ENCODE peak calls at places on chromosomes 12 and 14, in eight cellular contexts. V is cardiac fibroblast, P is pancreas, R is choroid plexus epithelial cell, Y is GM23338, H is right lobe of liver, T is right cardiac atrium, E is dorsolateral prefrontal cortex. K is an unnamed sample.

GRCh38 chr12:124026755-124027745 is 54.0 kb downstream of the ZNF664 start:
- DNase-seq in V (no peak), P (no peak), R (no peak), Y (no peak), H (no peak), T (no peak), E (no peak), K (peak)

GRCh38 chr12:43815416-43815815 is 9.3 kb upstream of the TWF1 start:
- DNase-seq in V (no peak), P (no peak), R (no peak), Y (no peak), H (no peak), T (no peak), E (no peak), K (no peak)

GRCh38 chr12:12191008-12191407 is 75.8 kb downstream of the LRP6 start:
- DNase-seq in V (no peak), P (no peak), R (no peak), Y (no peak), H (no peak), T (no peak), E (no peak), K (no peak)

GRCh38 chr14:92914087-92914656 is 8.8 kb upstream of the CHGA start:
- DNase-seq in V (peak), P (peak), R (peak), Y (peak), H (no peak), T (no peak), E (no peak), K (no peak)

GRCh38 chr12:95385646-95386045 is 88.3 kb upstream of the METAP2 start:
- DNase-seq in V (peak), P (no peak), R (peak), Y (no peak), H (no peak), T (no peak), E (no peak), K (peak)

GRCh38 chr14:29220077-29220476 is 453.5 kb downstream of the FOXG1 start:
- DNase-seq in V (no peak), P (no peak), R (no peak), Y (no peak), H (no peak), T (no peak), E (no peak), K (no peak)

GRCh38 chr12:68121143-68121542 is 38.4 kb downstream of the IFNG start:
- DNase-seq in V (no peak), P (no peak), R (no peak), Y (no peak), H (no peak), T (no peak), E (no peak), K (no peak)

GRCh38 chr12:132222096-132222807 is 78.0 kb downstream of the NOC4L start:
- DNase-seq in V (peak), P (peak), R (peak), Y (peak), H (no peak), T (no peak), E (no peak), K (no peak)

GRCh38 chr12:77131977-77132490 is 66.7 kb upstream of the E2F7 start:
- DNase-seq in V (no peak), P (no peak), R (no peak), Y (no peak), H (no peak), T (no peak), E (no peak), K (no peak)

GRCh38 chr14:61678966-61679365 is 16.3 kb upstream of the HIF1A start:
- DNase-seq in V (no peak), P (no peak), R (no peak), Y (peak), H (no peak), T (no peak), E (no peak), K (no peak)

GRCh38 chr14:62138593-62138992 is 376.4 kb downstream of the SNAPC1 start:
- DNase-seq in V (peak), P (no peak), R (no peak), Y (peak), H (no peak), T (no peak), E (no peak), K (no peak)

GRCh38 chr12:46699986-46700385 is 125.8 kb downstream of the SLC38A4 start:
- DNase-seq in V (no peak), P (no peak), R (no peak), Y (no peak), H (no peak), T (no peak), E (no peak), K (no peak)

GRCh38 chr12:130932061-130932650 is 21.6 kb upstream of the ADGRD1 start:
- DNase-seq in V (no peak), P (no peak), R (no peak), Y (no peak), H (no peak), T (no peak), E (no peak), K (no peak)

GRCh38 chr12:80000831-80001230 is 65.9 kb upstream of the PPP1R12A start:
- DNase-seq in V (no peak), P (no peak), R (no peak), Y (no peak), H (no peak), T (no peak), E (no peak), K (no peak)

GRCh38 chr14:91945776-91946305 is 1.7 kb downstream of the FBLN5 start:
- DNase-seq in V (peak), P (no peak), R (no peak), Y (no peak), H (no peak), T (no peak), E (no peak), K (no peak)

GRCh38 chr12:109998241-109998903 is 858 bp upstream of the ANKRD13A start:
- DNase-seq in V (no peak), P (no peak), R (no peak), Y (no peak), H (no peak), T (no peak), E (no peak), K (peak)

GRCh38 chr12:52197371-52198231 is 5.8 kb upstream of the KRT80 start:
- DNase-seq in V (peak), P (peak), R (no peak), Y (no peak), H (no peak), T (no peak), E (no peak), K (no peak)

GRCh38 chr12:111149299-111149698 is 219.6 kb downstream of the PHETA1 start:
- DNase-seq in V (no peak), P (no peak), R (no peak), Y (no peak), H (no peak), T (no peak), E (no peak), K (no peak)

GRCh38 chr14:69539631-69540410 is 34.9 kb downstream of the CCDC177 start:
- DNase-seq in V (peak), P (no peak), R (peak), Y (no peak), H (peak), T (peak), E (no peak), K (peak)

GRCh38 chr14:37230551-37231194 is 32.9 kb downstream of the MIPOL1 start:
- DNase-seq in V (peak), P (no peak), R (peak), Y (peak), H (no peak), T (no peak), E (no peak), K (peak)

GRCh38 chr14:104496095-104496494 is 83.5 kb upstream of the C14orf180 start:
- DNase-seq in V (no peak), P (no peak), R (no peak), Y (no peak), H (no peak), T (no peak), E (no peak), K (no peak)

GRCh38 chr12:42288544-42288943 is 37.4 kb downstream of the ZCRB1 start:
- DNase-seq in V (no peak), P (no peak), R (no peak), Y (no peak), H (no peak), T (no peak), E (no peak), K (no peak)

GRCh38 chr12:70467908-70468733 is 102.0 kb downstream of the KCNMB4 start:
- DNase-seq in V (no peak), P (no peak), R (no peak), Y (peak), H (no peak), T (no peak), E (no peak), K (no peak)

GRCh38 chr12:79415754-79416435 is 274.9 kb downstream of the PAWR start:
- DNase-seq in V (peak), P (no peak), R (peak), Y (peak), H (no peak), T (no peak), E (no peak), K (no peak)

GRCh38 chr14:84454114-84454513 is 1075.8 kb upstream of the FLRT2 start:
- DNase-seq in V (no peak), P (no peak), R (no peak), Y (no peak), H (no peak), T (no peak), E (no peak), K (no peak)

GRCh38 chr14:59688224-59689170 is 111.9 kb upstream of the CCDC175 start:
- DNase-seq in V (peak), P (no peak), R (peak), Y (peak), H (peak), T (no peak), E (peak), K (no peak)

GRCh38 chr12:120710805-120711296 is 593 bp downstream of the UNC119B start:
- DNase-seq in V (no peak), P (peak), R (no peak), Y (peak), H (peak), T (peak), E (no peak), K (no peak)

GRCh38 chr14:62079035-62079434 is 316.8 kb downstream of the SNAPC1 start:
- DNase-seq in V (no peak), P (no peak), R (no peak), Y (no peak), H (no peak), T (no peak), E (no peak), K (no peak)

DNA sequence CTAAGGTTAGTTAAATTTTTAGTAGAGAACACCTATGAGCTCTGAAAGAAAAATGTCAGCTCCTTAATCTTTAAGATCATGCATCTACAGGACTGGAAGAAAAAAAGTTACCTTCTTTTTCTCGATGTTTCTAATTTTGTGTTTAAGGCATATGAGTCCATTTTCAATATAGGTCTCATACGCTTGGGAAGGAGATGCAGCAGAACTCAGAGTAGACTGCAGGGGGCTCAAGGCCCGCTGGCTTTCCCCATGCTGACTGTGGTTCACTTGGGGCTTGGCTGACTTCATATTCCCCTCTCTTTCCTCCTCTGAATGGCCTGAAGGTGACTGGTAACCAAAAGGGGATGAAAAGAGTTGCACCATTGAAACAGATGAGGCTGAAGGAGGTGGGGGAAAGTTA is 1.5 kb downstream of the CAPRIN2 start:
- DNase-seq in V (peak), P (no peak), R (peak), Y (peak), H (no peak), T (no peak), E (no peak), K (no peak)
- H3K4me3 ChIP-seq in V (peak), P (no peak), R (peak), Y (peak), H (no peak), T (peak), E (no peak), K (peak)

GRCh38 chr12:128786741-128787391 is 36.9 kb downstream of the SLC15A4 start:
- DNase-seq in V (no peak), P (no peak), R (no peak), Y (no peak), H (no peak), T (no peak), E (no peak), K (no peak)

GRCh38 chr12:128784030-128784770 is 39.6 kb downstream of the SLC15A4 start:
- DNase-seq in V (peak), P (no peak), R (peak), Y (no peak), H (peak), T (no peak), E (no peak), K (no peak)

GRCh38 chr12:128779901-128780300 is 43.9 kb downstream of the SLC15A4 start:
- DNase-seq in V (no peak), P (no peak), R (no peak), Y (no peak), H (no peak), T (no peak), E (no peak), K (no peak)

GRCh38 chr12:128787827-128788226 is 35.9 kb downstream of the SLC15A4 start:
- DNase-seq in V (no peak), P (no peak), R (no peak), Y (no peak), H (no peak), T (no peak), E (no peak), K (no peak)

DNA sequence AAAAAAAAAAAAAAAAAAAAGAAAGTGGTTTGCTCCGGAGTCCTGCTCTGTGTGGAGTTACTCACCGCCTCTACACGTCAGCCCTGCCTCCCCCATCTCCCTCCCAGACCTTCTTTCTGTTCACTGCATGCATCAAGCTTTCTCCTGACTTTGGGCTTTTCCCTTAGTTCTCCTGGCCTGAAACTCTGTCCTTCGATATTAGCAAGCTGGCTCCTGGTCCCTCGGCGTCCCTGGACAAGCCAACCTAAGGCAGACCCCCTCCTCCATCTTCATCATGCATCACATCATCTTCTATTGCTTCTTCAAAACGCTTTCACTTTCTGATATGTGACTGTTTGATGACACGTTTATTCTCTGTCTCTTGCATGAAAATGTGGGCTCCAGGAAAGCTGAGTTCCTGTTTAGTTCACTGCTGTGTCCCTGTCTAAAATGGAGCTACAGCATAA is 40.6 kb downstream of the SLC15A4 start:
- DNase-seq in V (peak), P (no peak), R (peak), Y (no peak), H (no peak), T (no peak), E (no peak), K (no peak)
- H3K4me3 ChIP-seq in V (no peak), P (no peak), R (no peak), Y (no peak), H (no peak), T (no peak), E (no peak), K (no peak)

GRCh38 chr12:122064034-122064777 is 14.3 kb upstream of the MLXIP start:
- DNase-seq in V (peak), P (peak), R (peak), Y (peak), H (peak), T (peak), E (peak), K (peak)
- H3K4me3 ChIP-seq in V (peak), P (peak), R (peak), Y (peak), H (no peak), T (no peak), E (no peak), K (peak)

GRCh38 chr12:54587315-54587821 is 1.1 kb downstream of the PPP1R1A start:
- DNase-seq in V (no peak), P (no peak), R (no peak), Y (no peak), H (peak), T (peak), E (peak), K (no peak)
- H3K4me3 ChIP-seq in V (no peak), P (no peak), R (no peak), Y (peak), H (peak), T (peak), E (peak), K (no peak)

DNA sequence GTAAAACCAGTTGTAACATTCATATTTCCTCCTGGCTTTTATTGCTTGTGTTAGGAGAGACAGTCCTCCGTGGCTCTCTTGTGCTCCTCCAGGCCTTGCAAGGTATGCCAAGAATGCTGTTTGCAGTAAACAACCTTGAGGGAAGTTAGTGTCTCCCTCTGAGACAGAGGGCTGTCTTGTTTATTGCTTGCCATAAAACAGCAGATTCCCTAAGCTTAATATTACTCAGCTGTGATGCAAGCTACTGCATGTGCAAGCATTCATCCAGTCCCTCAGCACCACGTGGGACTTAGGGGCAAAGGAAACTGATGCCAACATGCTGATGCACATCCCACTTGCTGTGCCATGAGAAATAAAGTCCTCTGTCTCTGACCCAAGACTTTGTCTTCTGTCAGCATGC is 6.6 kb downstream of the POMT2 start:
- DNase-seq in V (peak), P (no peak), R (peak), Y (peak), H (no peak), T (no peak), E (peak), K (peak)
- H3K4me3 ChIP-seq in V (no peak), P (no peak), R (no peak), Y (no peak), H (no peak), T (no peak), E (no peak), K (no peak)

K was measured in skeletal muscle cell.